ENCODE peak calls at places on chromosomes 11 and 22, in six cellular contexts. X is HepG2, T is K562, D is SK-N-SH, M is GM12878, E is H1. C is an unnamed sample.

GRCh38 chr11:16170448-16170847 is 185.9 kb downstream of the SOX6 start:
- DNase-seq in M (no peak), D (no peak), T (no peak), X (no peak), E (no peak), C (no peak)

GRCh38 chr11:44342616-44343015 is 32.7 kb upstream of the ALX4 start:
- DNase-seq in E (no peak), X (no peak), D (no peak), T (no peak), M (no peak), C (no peak)

GRCh38 chr11:74822187-74822586 is 73.5 kb downstream of the RNF169 start:
- DNase-seq in M (no peak), X (no peak), E (no peak), T (no peak), D (no peak), C (no peak)

GRCh38 chr11:19676508-19677379 is 35.9 kb upstream of the NAV2 start:
- DNase-seq in T (no peak), D (no peak), M (no peak), X (no peak), E (no peak), C (no peak)

GRCh38 chr22:31846161-31847115 is 92.6 kb downstream of the DEPDC5 start:
- DNase-seq in X (no peak), M (no peak), T (peak), D (peak), E (no peak), C (no peak)

GRCh38 chr11:65128182-65129145 is 5.9 kb downstream of the SYVN1 start:
- DNase-seq in T (no peak), M (no peak), D (no peak), E (no peak), X (no peak), C (no peak)

GRCh38 chr11:65366340-65366773 is 11.8 kb downstream of the TIGD3 start:
- DNase-seq in T (peak), X (peak), M (no peak), D (peak), E (no peak), C (no peak)

GRCh38 chr22:24236656-24237055 is 8.2 kb downstream of the GGT5 start:
- DNase-seq in M (no peak), T (no peak), X (no peak), D (peak), E (no peak), C (no peak)

GRCh38 chr11:64844330-64845124 is at the start of gene CDC42BPG:
- DNase-seq in T (peak), M (no peak), D (peak), E (no peak), X (peak), C (no peak)

GRCh38 chr11:129278586-129279319 is 86.6 kb upstream of the ARHGAP32 start:
- DNase-seq in X (no peak), D (peak), E (no peak), M (no peak), T (no peak), C (no peak)

GRCh38 chr11:94870422-94870821 is 102.3 kb downstream of the AMOTL1 start:
- DNase-seq in T (no peak), X (no peak), E (no peak), M (no peak), D (no peak), C (no peak)

GRCh38 chr22:30280495-30280894 is 8.8 kb downstream of the CASTOR1 start:
- DNase-seq in E (no peak), M (no peak), D (no peak), X (no peak), T (no peak), C (no peak)

GRCh38 chr11:68941324-68942089 is 37.8 kb downstream of the IGHMBP2 start:
- DNase-seq in M (no peak), X (no peak), D (no peak), E (no peak), T (no peak), C (no peak)

GRCh38 chr11:68939583-68940555 is 36.2 kb downstream of the IGHMBP2 start:
- DNase-seq in T (no peak), E (no peak), X (no peak), D (no peak), M (no peak), C (no peak)

GRCh38 chr11:68942751-68943271 is 38.0 kb downstream of the MRGPRD start:
- DNase-seq in M (no peak), D (no peak), T (no peak), E (no peak), X (no peak), C (no peak)

GRCh38 chr11:68940651-68941323 is 37.1 kb downstream of the IGHMBP2 start:
- DNase-seq in D (no peak), X (no peak), T (no peak), M (no peak), E (no peak), C (no peak)

GRCh38 chr11:68942090-68942620 is 38.5 kb downstream of the IGHMBP2 start:
- DNase-seq in D (no peak), M (no peak), E (no peak), T (no peak), X (no peak), C (no peak)
- H3K27ac ChIP-seq in D (no peak), M (no peak), E (no peak), T (no peak), X (no peak), C (peak)

GRCh38 chr22:35641494-35642120 is 6.6 kb upstream of the APOL6 start:
- DNase-seq in T (no peak), M (no peak), D (no peak), X (no peak), E (no peak), C (no peak)

GRCh38 chr22:35638408-35638807 is 9.8 kb upstream of the APOL6 start:
- DNase-seq in D (peak), E (no peak), T (no peak), M (no peak), X (no peak), C (no peak)

GRCh38 chr22:35645646-35646045 is 2.6 kb upstream of the APOL6 start:
- DNase-seq in E (no peak), M (no peak), X (no peak), T (no peak), D (no peak), C (no peak)

GRCh38 chr22:35643991-35644390 is 4.3 kb upstream of the APOL6 start:
- DNase-seq in D (no peak), T (no peak), X (no peak), E (no peak), M (no peak), C (no peak)

GRCh38 chr22:35642305-35642741 is 5.9 kb upstream of the APOL6 start:
- DNase-seq in X (peak), T (no peak), E (no peak), M (no peak), D (no peak), C (no peak)
- TF ChIP-seq GABPA in X (no peak), T (no peak), E (no peak), M (no peak), D (no peak), C (no peak)

GRCh38 chr22:41394012-41394356 is 12.2 kb downstream of the TEF start:
- DNase-seq in M (no peak), T (no peak), X (no peak), D (no peak), E (no peak), C (no peak)

GRCh38 chr22:41397143-41397811 is 15.5 kb downstream of the TEF start:
- DNase-seq in M (no peak), X (peak), T (no peak), D (no peak), E (no peak), C (no peak)

GRCh38 chr22:41398921-41399320 is 17.2 kb downstream of the TEF start:
- DNase-seq in D (no peak), M (no peak), X (no peak), T (no peak), E (no peak), C (no peak)

GRCh38 chr22:41395531-41396240 is 13.9 kb downstream of the TEF start:
- DNase-seq in E (no peak), D (no peak), X (no peak), T (no peak), M (no peak), C (no peak)
- H3K27ac ChIP-seq in E (no peak), D (no peak), X (peak), T (no peak), M (no peak), C (no peak)

DNA sequence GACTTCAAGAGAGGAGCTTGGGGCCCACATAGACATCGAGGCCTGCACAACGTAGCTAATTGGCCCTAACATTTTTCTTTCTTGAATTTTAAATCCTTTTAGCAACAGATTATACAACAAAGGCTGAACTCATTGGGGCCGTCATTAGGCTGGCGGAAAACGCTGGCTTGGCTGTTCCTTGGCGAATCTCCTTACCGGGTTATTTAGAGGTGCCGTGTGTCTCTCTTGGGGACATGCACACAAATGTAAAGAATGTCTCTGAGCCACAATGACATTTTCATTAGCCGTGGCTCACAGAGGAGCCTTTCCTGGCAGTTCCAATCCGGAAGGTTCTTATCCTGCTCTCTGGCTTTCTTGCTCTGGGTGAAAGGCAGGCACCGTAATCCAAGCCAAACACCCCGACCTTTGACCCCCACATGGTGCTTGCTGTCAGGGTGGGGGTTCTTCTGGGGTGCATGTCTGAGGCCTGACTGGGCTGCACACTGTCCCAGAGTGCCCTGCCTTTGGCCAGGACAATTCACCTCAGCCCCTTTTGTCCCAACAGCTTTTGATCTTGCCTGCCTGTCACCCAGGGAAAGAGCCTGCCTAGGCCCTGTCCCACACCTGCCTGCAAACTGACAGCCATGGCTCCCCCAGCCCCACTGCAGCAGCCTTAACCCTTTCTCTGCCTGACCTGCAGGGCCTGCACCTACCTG is 9.2 kb upstream of the FGF3 start:
- DNase-seq in E (no peak), T (no peak), M (no peak), X (no peak), D (no peak), C (no peak)
- TF ChIP-seq GABPA in E (no peak), T (no peak), M (no peak), X (no peak), D (no peak), C (no peak)

GRCh38 chr11:70312401-70313357 is 42.2 kb downstream of the PPFIA1 start:
- DNase-seq in M (no peak), T (peak), E (no peak), X (no peak), D (no peak), C (no peak)

GRCh38 chr11:70314730-70315129 is 44.2 kb downstream of the PPFIA1 start:
- DNase-seq in M (peak), X (no peak), D (no peak), T (no peak), E (no peak), C (peak)

GRCh38 chr11:70315726-70316125 is 45.2 kb downstream of the PPFIA1 start:
- DNase-seq in T (no peak), X (no peak), D (no peak), M (no peak), E (no peak), C (peak)

GRCh38 chr11:70311616-70312015 is 41.1 kb downstream of the PPFIA1 start:
- DNase-seq in T (peak), X (no peak), M (no peak), E (no peak), D (no peak), C (no peak)

GRCh38 chr11:70313945-70314344 is 43.5 kb downstream of the PPFIA1 start:
- DNase-seq in T (no peak), E (no peak), X (no peak), D (no peak), M (peak), C (no peak)
- H3K27ac ChIP-seq in T (no peak), E (no peak), X (no peak), D (no peak), M (peak), C (peak)

DNA sequence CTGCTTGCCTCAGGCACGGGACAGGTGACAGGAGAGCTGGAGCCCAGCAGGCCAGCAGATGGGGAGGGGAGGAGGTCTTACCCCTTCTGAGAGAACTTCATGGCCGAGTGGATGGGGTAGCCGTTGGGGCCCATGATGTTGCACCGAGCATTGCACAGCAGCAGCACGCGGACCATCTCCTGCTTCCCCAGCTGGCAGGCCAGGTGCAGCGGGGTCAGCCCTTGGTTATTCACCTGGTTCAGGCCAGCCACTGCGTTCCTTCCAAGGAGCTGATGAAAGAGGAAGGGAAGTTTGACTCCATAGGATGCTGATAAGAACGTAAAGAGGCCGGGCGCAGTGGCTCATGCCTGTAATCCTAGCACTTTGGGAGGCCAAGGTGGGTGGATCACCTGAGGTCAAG is 29.4 kb upstream of the BAIAP2L2 start:
- DNase-seq in X (no peak), T (no peak), D (no peak), M (no peak), E (no peak), C (no peak)
- TF ChIP-seq GABPA in X (no peak), T (no peak), D (no peak), M (no peak), E (no peak), C (no peak)

GRCh38 chr11:12232160-12232559 is 121.8 kb downstream of the MICAL2 start:
- DNase-seq in X (no peak), M (no peak), D (no peak), T (no peak), E (no peak), C (no peak)
- H3K27ac ChIP-seq in X (no peak), M (no peak), D (peak), T (no peak), E (no peak), C (no peak)

C was measured in HL-60.